ENCODE peak calls at places on chromosomes 12 and 14, in ten cellular contexts. S is T-helper 17 cell; J is activated gamma-delta T cell treated with anti-CD3 and anti-CD28 coated beads, Interleukin-2, amount 50 U/mL, for 16 hours; Z is lung microvascular endothelial cell; W is amygdala; M is left ventricle myocardium superior; H is AG08396; V is osteocyte; T is NCI-H748 treated with DMSO at 0.1 percent for 48 hours; Q is AML-193. C is an unnamed sample.

GRCh38 chr12:111841750-111842555 is at the start of gene MAPKAPK5:
- DNase-seq in S (peak), J (peak), Z (peak), W (peak), M (peak), H (peak), V (peak), T (peak), Q (peak), C (peak)

GRCh38 chr12:104230704-104231103 is 15.1 kb downstream of the TXNRD1 start:
- DNase-seq in S (no peak), J (no peak), Z (no peak), W (no peak), M (no peak), H (no peak), V (no peak), T (no peak), Q (no peak), C (no peak)

GRCh38 chr14:20623798-20624197 is 17.7 kb downstream of the OR6S1 start:
- DNase-seq in S (no peak), J (no peak), Z (peak), W (no peak), M (no peak), H (no peak), V (no peak), T (no peak), Q (no peak), C (no peak)

GRCh38 chr14:53942970-53943750 is 13.5 kb downstream of the BMP4 start:
- DNase-seq in S (no peak), J (no peak), Z (no peak), W (no peak), M (no peak), H (no peak), V (no peak), T (no peak), Q (no peak), C (no peak)

GRCh38 chr14:27077181-27077738 is 479.4 kb upstream of the NOVA1 start:
- DNase-seq in S (no peak), J (no peak), Z (no peak), W (no peak), M (no peak), H (no peak), V (no peak), T (peak), Q (no peak), C (no peak)

GRCh38 chr12:18146375-18146774 is 56.4 kb upstream of the RERGL start:
- DNase-seq in S (no peak), J (no peak), Z (peak), W (no peak), M (no peak), H (no peak), V (no peak), T (no peak), Q (peak), C (no peak)

GRCh38 chr14:35688427-35688826 is 120.7 kb downstream of the RALGAPA1 start:
- DNase-seq in S (no peak), J (no peak), Z (no peak), W (no peak), M (no peak), H (no peak), V (no peak), T (no peak), Q (no peak), C (no peak)

GRCh38 chr14:103302966-103303365 is 31.1 kb upstream of the EIF5 start:
- DNase-seq in S (no peak), J (no peak), Z (no peak), W (no peak), M (no peak), H (no peak), V (no peak), T (no peak), Q (no peak), C (no peak)

GRCh38 chr12:51082561-51083139 is 746 bp downstream of the CSRNP2 start:
- DNase-seq in S (no peak), J (peak), Z (peak), W (no peak), M (no peak), H (peak), V (no peak), T (peak), Q (no peak), C (no peak)

GRCh38 chr14:47526591-47527244 is 148.7 kb downstream of the MDGA2 start:
- DNase-seq in S (no peak), J (no peak), Z (no peak), W (peak), M (no peak), H (no peak), V (no peak), T (no peak), Q (no peak), C (no peak)

GRCh38 chr12:82216475-82216874 is 141.7 kb downstream of the CCDC59 start:
- DNase-seq in S (no peak), J (no peak), Z (no peak), W (no peak), M (no peak), H (no peak), V (no peak), T (no peak), Q (no peak), C (no peak)

GRCh38 chr12:111035578-111036301 is 115.4 kb upstream of the MYL2 start:
- DNase-seq in S (no peak), J (no peak), Z (no peak), W (no peak), M (no peak), H (no peak), V (no peak), T (peak), Q (no peak), C (no peak)

GRCh38 chr14:22865424-22866215 is 5.9 kb upstream of the LRP10 start:
- DNase-seq in S (no peak), J (no peak), Z (no peak), W (no peak), M (no peak), H (peak), V (no peak), T (no peak), Q (no peak), C (no peak)

GRCh38 chr12:58888131-58888783 is 32.0 kb downstream of the LRIG3 start:
- DNase-seq in S (no peak), J (no peak), Z (peak), W (no peak), M (peak), H (peak), V (no peak), T (peak), Q (no peak), C (peak)

GRCh38 chr14:69043007-69043444 is 63.9 kb upstream of the ACTN1 start:
- DNase-seq in S (no peak), J (no peak), Z (peak), W (no peak), M (peak), H (no peak), V (no peak), T (no peak), Q (peak), C (no peak)

GRCh38 chr12:20950248-20950647 is 139.7 kb downstream of the SLCO1B3 start:
- DNase-seq in S (no peak), J (no peak), Z (peak), W (no peak), M (no peak), H (no peak), V (no peak), T (peak), Q (peak), C (peak)

GRCh38 chr14:79044894-79045624 is 874.9 kb downstream of the NRXN3 start:
- DNase-seq in S (no peak), J (no peak), Z (peak), W (no peak), M (no peak), H (peak), V (no peak), T (no peak), Q (no peak), C (peak)

GRCh38 chr12:132710062-132710421 is 600 bp upstream of the PGAM5 start:
- DNase-seq in S (no peak), J (no peak), Z (peak), W (no peak), M (peak), H (no peak), V (no peak), T (no peak), Q (no peak), C (no peak)

GRCh38 chr12:115185529-115185928 is 501.6 kb upstream of the TBX3 start:
- DNase-seq in S (no peak), J (no peak), Z (no peak), W (no peak), M (no peak), H (no peak), V (no peak), T (no peak), Q (no peak), C (no peak)

GRCh38 chr12:67433393-67434175 is 164.4 kb downstream of the CAND1 start:
- DNase-seq in S (no peak), J (no peak), Z (no peak), W (no peak), M (no peak), H (no peak), V (no peak), T (no peak), Q (no peak), C (no peak)

GRCh38 chr14:45810152-45810872 is 557.3 kb upstream of the MIS18BP1 start:
- DNase-seq in S (no peak), J (no peak), Z (no peak), W (no peak), M (no peak), H (no peak), V (no peak), T (no peak), Q (no peak), C (no peak)

GRCh38 chr14:105489607-105490317 is 1.3 kb upstream of the TEDC1 start:
- DNase-seq in S (peak), J (peak), Z (peak), W (peak), M (peak), H (peak), V (no peak), T (peak), Q (peak), C (peak)

GRCh38 chr12:7966558-7966957 is 30.6 kb upstream of the SLC2A3 start:
- DNase-seq in S (no peak), J (no peak), Z (no peak), W (no peak), M (no peak), H (no peak), V (no peak), T (no peak), Q (no peak), C (no peak)

GRCh38 chr12:110860833-110861291 is 14.1 kb downstream of the CCDC63 start:
- DNase-seq in S (no peak), J (no peak), Z (peak), W (no peak), M (no peak), H (no peak), V (no peak), T (no peak), Q (no peak), C (no peak)

GRCh38 chr12:52650520-52651081 is 1.4 kb downstream of the KRT2 start:
- DNase-seq in S (no peak), J (no peak), Z (no peak), W (no peak), M (no peak), H (no peak), V (no peak), T (no peak), Q (no peak), C (no peak)

GRCh38 chr12:52423035-52423434 is 11.1 kb downstream of the KRT75 start:
- DNase-seq in S (no peak), J (no peak), Z (no peak), W (no peak), M (no peak), H (no peak), V (no peak), T (no peak), Q (no peak), C (no peak)

GRCh38 chr12:68031881-68032739 is 42.9 kb downstream of the IFNG-AS1 start:
- DNase-seq in S (no peak), J (no peak), Z (peak), W (no peak), M (no peak), H (no peak), V (no peak), T (no peak), Q (no peak), C (no peak)

GRCh38 chr12:80624986-80625530 is 82.4 kb upstream of the MYF6 start:
- DNase-seq in S (no peak), J (no peak), Z (no peak), W (no peak), M (no peak), H (no peak), V (no peak), T (no peak), Q (no peak), C (no peak)

GRCh38 chr14:26281280-26281998 is 316.4 kb downstream of the NOVA1 start:
- DNase-seq in S (no peak), J (no peak), Z (peak), W (no peak), M (no peak), H (peak), V (no peak), T (peak), Q (no peak), C (peak)

GRCh38 chr12:26017484-26018211 is 59.2 kb downstream of the RASSF8 start:
- DNase-seq in S (no peak), J (no peak), Z (peak), W (no peak), M (peak), H (peak), V (no peak), T (no peak), Q (peak), C (no peak)

GRCh38 chr14:19930617-19931016 is at the start of gene OR4K1:
- DNase-seq in S (no peak), J (no peak), Z (no peak), W (no peak), M (no peak), H (no peak), V (no peak), T (no peak), Q (no peak), C (no peak)